ENCODE peak calls at places on chromosome 10, in eight cellular contexts. U is mesothelial cell of epicardium; A is activated CD8-positive, alpha-beta T cell treated with anti-CD3 and anti-CD28 coated beads for 36 hours; Y is left ventricle myocardium inferior; E is esophagus muscularis mucosa; P is NCI-H774; Z is substantia nigra; T is Ammon's horn. R is an unnamed sample.
A peak's percentile ranks its signal among the peaks of the same experiment; 100 is the strongest.

GRCh38 chr10:27369832-27370231 is 129.2 kb upstream of the ACBD5 start:
- DNase-seq in E (no peak), T (no peak), Z (no peak), P (no peak), Y (no peak), U (no peak), A (no peak), R (no peak)

GRCh38 chr10:22666287-22667092 is 47.9 kb downstream of the PIP4K2A start:
- DNase-seq in U (no peak), P (no peak), Z (no peak), T (no peak), Y (no peak), A (peak; percentile 80), E (no peak), R (no peak)

GRCh38 chr10:63530409-63530808 is 9.2 kb downstream of the REEP3 start:
- DNase-seq in U (no peak), E (no peak), Z (no peak), Y (no peak), T (no peak), P (no peak), A (no peak), R (no peak)

GRCh38 chr10:131170042-131170983 is 141.2 kb downstream of the TCERG1L start:
- DNase-seq in Z (no peak), E (no peak), Y (no peak), T (no peak), P (no peak), A (no peak), U (peak; percentile 13), R (no peak)

GRCh38 chr10:15052121-15052520 is 8.4 kb downstream of the OLAH start:
- DNase-seq in A (no peak), U (no peak), Y (no peak), P (no peak), Z (no peak), T (no peak), E (no peak), R (no peak)

GRCh38 chr10:132458595-132459251 is 61.7 kb downstream of the PWWP2B start:
- DNase-seq in U (peak; percentile 86), E (no peak), T (peak; percentile 61), P (no peak), Z (peak; percentile 32), A (peak; percentile 69), Y (no peak), R (peak; percentile 52)

GRCh38 chr10:89861584-89862287 is 160.3 kb downstream of the KIF20B start:
- DNase-seq in Y (no peak), U (no peak), P (no peak), Z (no peak), E (no peak), A (peak; percentile 58), T (peak; percentile 28), R (no peak)

GRCh38 chr10:106614293-106614692 is 550.2 kb downstream of the SORCS1 start:
- DNase-seq in U (no peak), A (no peak), Y (no peak), P (no peak), E (no peak), Z (no peak), T (no peak), R (no peak)

GRCh38 chr10:30088178-30088577 is 28.8 kb upstream of the JCAD start:
- DNase-seq in U (no peak), T (no peak), Z (no peak), A (no peak), P (no peak), Y (no peak), E (no peak), R (no peak)

GRCh38 chr10:31030216-31030615 is 1.4 kb downstream of the ZNF438 start:
- DNase-seq in Z (no peak), A (no peak), P (no peak), E (no peak), U (no peak), Y (no peak), T (no peak), R (no peak)

GRCh38 chr10:97676770-97677581 is 10.1 kb downstream of the AVPI1 start:
- DNase-seq in Y (no peak), U (peak; percentile 60), Z (peak; percentile 16), P (no peak), A (peak; percentile 58), T (peak; percentile 74), E (no peak), R (no peak)

GRCh38 chr10:111207525-111207924 is 130.7 kb downstream of the ADRA2A start:
- DNase-seq in T (no peak), E (peak; percentile 72), P (no peak), U (no peak), A (peak; percentile 53), Z (no peak), Y (no peak), R (no peak)

GRCh38 chr10:93554760-93555432 is 11.6 kb upstream of the FFAR4 start:
- DNase-seq in E (no peak), P (peak; percentile 42), Z (peak; percentile 47), T (peak; percentile 75), Y (peak; percentile 69), U (peak; percentile 77), A (peak; percentile 70), R (no peak)

GRCh38 chr10:123119081-123119480 is 16.7 kb upstream of the HMX3 start:
- DNase-seq in U (no peak), A (no peak), Y (no peak), Z (no peak), P (no peak), T (no peak), E (no peak), R (no peak)

GRCh38 chr10:78752708-78753107 is 316.1 kb upstream of the ZMIZ1 start:
- DNase-seq in P (no peak), A (no peak), Z (no peak), T (no peak), E (no peak), U (no peak), Y (no peak), R (no peak)

GRCh38 chr10:96758423-96758822 is 38.1 kb upstream of the PIK3AP1 start:
- DNase-seq in U (no peak), T (peak; percentile 62), Y (no peak), Z (no peak), P (no peak), E (no peak), A (no peak), R (no peak)

GRCh38 chr10:70106958-70107791 is 25.4 kb downstream of the AIFM2 start:
- DNase-seq in Z (no peak), A (peak; percentile 42), Y (no peak), T (no peak), E (no peak), U (no peak), P (no peak), R (no peak)

GRCh38 chr10:48683893-48684292 is 780 bp upstream of the WDFY4 start:
- DNase-seq in Z (no peak), U (no peak), P (no peak), E (no peak), A (no peak), T (no peak), Y (no peak), R (no peak)

GRCh38 chr10:60310746-60311145 is 78.9 kb downstream of the ANK3 start:
- DNase-seq in P (no peak), E (no peak), T (no peak), A (no peak), U (no peak), Z (no peak), Y (no peak), R (no peak)

GRCh38 chr10:45418417-45418858 is 44.4 kb downstream of the ALOX5 start:
- DNase-seq in T (no peak), Y (no peak), Z (no peak), U (no peak), A (no peak), E (no peak), P (no peak), R (no peak)

GRCh38 chr10:74047304-74047703 is 49.4 kb downstream of the VCL start:
- DNase-seq in Z (no peak), Y (no peak), A (no peak), P (no peak), U (no peak), T (no peak), E (no peak), R (no peak)

GRCh38 chr10:28503114-28503513 is 29.8 kb upstream of the WAC start:
- DNase-seq in Y (no peak), U (no peak), E (no peak), Z (no peak), T (no peak), P (peak; percentile 57), A (peak; percentile 3), R (no peak)

GRCh38 chr10:28785018-28785417 is 107.7 kb downstream of the BAMBI start:
- DNase-seq in Y (no peak), U (no peak), A (no peak), T (no peak), P (no peak), E (no peak), Z (no peak), R (no peak)

GRCh38 chr10:21355591-21356011 is 169.9 kb downstream of the SKIDA1 start:
- DNase-seq in A (no peak), E (no peak), T (no peak), Z (no peak), Y (no peak), U (no peak), P (no peak), R (no peak)

GRCh38 chr10:132383026-132383565 is 13.9 kb upstream of the PWWP2B start:
- DNase-seq in P (no peak), Y (no peak), Z (no peak), E (no peak), U (no peak), A (no peak), T (no peak), R (no peak)

GRCh38 chr10:44827431-44828006 is 83.6 kb upstream of the TMEM72 start:
- DNase-seq in A (no peak), Y (peak; percentile 34), P (peak; percentile 48), Z (no peak), T (no peak), E (peak; percentile 75), U (no peak), R (no peak)

GRCh38 chr10:15188629-15189028 is 20.1 kb upstream of the NMT2 start:
- DNase-seq in E (no peak), A (peak; percentile 74), Y (no peak), T (no peak), U (no peak), P (no peak), Z (no peak), R (no peak)

GRCh38 chr10:89926736-89927135 is 225.3 kb downstream of the KIF20B start:
- DNase-seq in U (no peak), E (no peak), P (no peak), A (no peak), Z (no peak), T (no peak), Y (no peak), R (no peak)

GRCh38 chr10:71587941-71588573 is 131.5 kb downstream of the C10orf105 start:
- DNase-seq in U (no peak), Y (no peak), A (no peak), T (peak; percentile 52), Z (no peak), P (no peak), E (no peak), R (no peak)

GRCh38 chr10:76583711-76584161 is 1053.9 kb downstream of the KCNMA1 start:
- DNase-seq in P (no peak), E (no peak), U (no peak), Z (no peak), Y (no peak), T (no peak), A (no peak), R (no peak)

GRCh38 chr10:5762531-5762930 is 50.7 kb downstream of the GDI2 start:
- DNase-seq in T (no peak), E (no peak), P (peak; percentile 21), A (no peak), Z (no peak), U (no peak), Y (no peak), R (no peak)

GRCh38 chr10:124099603-124100002 is 6.2 kb upstream of the CHST15 start:
- DNase-seq in T (no peak), Z (no peak), E (no peak), P (no peak), Y (no peak), A (no peak), U (no peak), R (no peak)

GRCh38 chr10:18666810-18667209 is 7.6 kb downstream of the ARL5B start:
- DNase-seq in Z (no peak), A (no peak), E (no peak), U (no peak), P (no peak), Y (no peak), T (no peak), R (no peak)

R was measured in hypothalamus.